ENCODE peak calls at places on chromosome 18, in ten cellular contexts. Q is prostate gland, X is cardiac fibroblast, K is esophagus squamous epithelium, V is HCT116, M is Caco-2, A is left lung, C is cardiac muscle cell, D is astrocyte of the cerebellum, P is upper lobe of left lung. Y is an unnamed sample.

GRCh38 chr18:32252461-32252860 is 62.6 kb downstream of the MEP1B start:
- DNase-seq in Q (no peak), D (no peak), P (no peak), A (no peak), X (no peak), V (no peak), K (no peak), C (no peak), M (no peak), Y (no peak)

GRCh38 chr18:63741769-63742168 is 33.4 kb upstream of the SERPINB7 start:
- DNase-seq in K (no peak), V (no peak), A (no peak), Q (no peak), C (no peak), M (no peak), D (no peak), P (no peak), X (peak; percentile 58), Y (no peak)

GRCh38 chr18:45355944-45356520 is 259.2 kb upstream of the SLC14A2 start:
- DNase-seq in V (no peak), K (no peak), M (no peak), Q (no peak), X (no peak), A (no peak), P (no peak), C (no peak), D (no peak), Y (no peak)

GRCh38 chr18:370753-371615 is 103.1 kb upstream of the THOC1 start:
- DNase-seq in P (no peak), D (no peak), M (no peak), V (no peak), X (no peak), K (no peak), C (no peak), Q (no peak), A (no peak), Y (no peak)

GRCh38 chr18:45412577-45412976 is 202.7 kb upstream of the SLC14A2 start:
- DNase-seq in Q (no peak), A (no peak), P (no peak), K (no peak), M (no peak), C (no peak), X (no peak), D (no peak), V (no peak), Y (peak; percentile 45)

GRCh38 chr18:48201952-48202898 is 207.0 kb downstream of the ZBTB7C start:
- DNase-seq in A (no peak), M (no peak), V (no peak), C (no peak), D (no peak), K (no peak), X (no peak), Q (no peak), P (no peak), Y (no peak)

GRCh38 chr18:63940008-63940407 is 9.1 kb upstream of the HMSD start:
- DNase-seq in M (no peak), P (no peak), X (no peak), D (no peak), K (no peak), C (no peak), V (no peak), Q (no peak), A (no peak), Y (no peak)

GRCh38 chr18:49025426-49025766 is 74.6 kb upstream of the SMAD7 start:
- DNase-seq in A (no peak), K (no peak), P (no peak), M (no peak), D (no peak), V (no peak), X (no peak), C (no peak), Q (no peak), Y (no peak)

GRCh38 chr18:26656944-26657536 is 108.7 kb upstream of the KCTD1 start:
- DNase-seq in P (peak; percentile 95), D (no peak), A (peak; percentile 79), C (peak; percentile 81), V (no peak), M (peak; percentile 36), Q (peak; percentile 75), X (peak; percentile 65), K (no peak), Y (no peak)

GRCh38 chr18:13973061-13973460 is 57.7 kb upstream of the MC2R start:
- DNase-seq in D (no peak), A (no peak), C (no peak), P (no peak), K (no peak), X (no peak), M (no peak), Q (no peak), V (no peak), Y (no peak)

GRCh38 chr18:27707201-27707600 is 469.7 kb downstream of the CDH2 start:
- DNase-seq in K (no peak), A (no peak), X (peak; percentile 50), D (no peak), M (no peak), V (no peak), C (no peak), Q (no peak), P (no peak), Y (no peak)

GRCh38 chr18:60372598-60372997 is at the start of gene MC4R:
- DNase-seq in M (peak; percentile 17), D (peak; percentile 68), K (no peak), X (peak; percentile 31), P (no peak), C (peak; percentile 89), Q (no peak), V (peak; percentile 48), A (peak; percentile 32), Y (no peak)
- H3K4me3 ChIP-seq in M (no peak within 1 kb of the TSS), D (peak within 1 kb of the TSS; percentile 15), K (no peak within 1 kb of the TSS), X (no peak within 1 kb of the TSS), P (no peak within 1 kb of the TSS), C (peak within 1 kb of the TSS; percentile 4), Q (no peak within 1 kb of the TSS), V (peak within 1 kb of the TSS; percentile 17), A (no peak within 1 kb of the TSS), Y (peak within 1 kb of the TSS; percentile 22)

DNA sequence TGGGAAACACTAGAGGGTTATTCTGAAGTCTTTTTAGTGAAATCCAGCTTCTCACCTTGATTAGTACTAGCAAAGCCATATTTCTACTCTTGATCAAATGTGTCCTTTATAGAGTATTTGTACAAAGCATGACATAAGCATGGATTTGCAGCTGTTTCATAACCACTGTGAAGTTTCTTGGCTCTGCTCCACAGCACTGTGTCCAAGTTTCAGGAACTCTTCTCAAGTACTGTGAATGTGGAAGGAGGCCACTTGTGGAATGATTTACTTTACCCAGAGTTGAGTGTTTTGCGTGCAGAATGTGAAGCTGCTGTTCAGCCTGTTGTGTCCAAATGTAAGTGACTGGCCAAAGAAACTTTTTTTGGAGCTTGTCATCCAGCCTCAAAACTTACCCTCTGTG is 16.2 kb upstream of the MAPRE2 start:
- DNase-seq in A (peak; percentile 73), C (no peak), X (peak; percentile 72), M (no peak), K (no peak), P (no peak), D (peak; percentile 86), V (no peak), Q (peak; percentile 34), Y (no peak)
- H3K4me3 ChIP-seq in A (no peak overlapping the region), C (no peak overlapping the region), X (no peak overlapping the region), M (no peak overlapping the region), K (no peak overlapping the region), P (no peak overlapping the region), D (no peak overlapping the region), V (no peak overlapping the region), Q (no peak overlapping the region), Y (no peak overlapping the region)

GRCh38 chr18:11658989-11659388 is 30.1 kb upstream of the GNAL start:
- DNase-seq in C (no peak), V (no peak), K (no peak), M (no peak), Q (no peak), X (peak; percentile 4), D (no peak), P (no peak), A (peak; percentile 52), Y (peak; percentile 45)

GRCh38 chr18:11657152-11657551 is 31.9 kb upstream of the GNAL start:
- DNase-seq in P (no peak), V (no peak), C (no peak), M (no peak), D (no peak), A (no peak), Q (no peak), K (no peak), X (no peak), Y (no peak)

GRCh38 chr18:11658019-11658418 is 31.0 kb upstream of the GNAL start:
- DNase-seq in Q (no peak), A (no peak), K (no peak), M (no peak), X (no peak), C (no peak), P (no peak), D (no peak), V (no peak), Y (no peak)

GRCh38 chr18:11655605-11655932 is 33.5 kb upstream of the GNAL start:
- DNase-seq in Q (no peak), X (no peak), M (no peak), A (no peak), V (no peak), P (no peak), C (no peak), D (no peak), K (no peak), Y (no peak)

DNA sequence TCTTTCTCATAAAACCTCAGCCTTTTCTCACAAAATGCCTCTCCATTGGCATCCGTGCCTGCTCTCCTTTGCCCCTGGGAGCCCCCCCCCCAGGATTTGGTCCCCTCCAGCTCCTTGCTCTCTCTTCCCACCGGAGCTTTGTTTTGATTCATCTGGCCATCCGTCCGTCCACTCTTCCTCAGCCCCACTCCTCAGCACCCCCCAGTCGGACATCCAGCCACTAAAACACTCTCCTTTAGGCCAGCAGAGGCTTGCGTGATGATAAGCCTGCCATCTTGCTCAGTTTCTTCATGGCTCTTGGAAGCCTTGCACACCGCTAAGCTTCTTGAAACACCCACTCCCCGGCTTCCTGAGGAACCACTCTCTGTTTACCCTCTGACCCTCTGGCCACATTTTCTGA is 31.5 kb upstream of the GNAL start:
- DNase-seq in K (no peak), A (no peak), D (no peak), M (no peak), V (no peak), Q (no peak), C (no peak), X (no peak), P (no peak), Y (no peak)
- H3K4me3 ChIP-seq in K (no peak overlapping the region), A (no peak overlapping the region), D (no peak overlapping the region), M (no peak overlapping the region), V (no peak overlapping the region), Q (no peak overlapping the region), C (no peak overlapping the region), X (no peak overlapping the region), P (no peak overlapping the region), Y (no peak overlapping the region)

DNA sequence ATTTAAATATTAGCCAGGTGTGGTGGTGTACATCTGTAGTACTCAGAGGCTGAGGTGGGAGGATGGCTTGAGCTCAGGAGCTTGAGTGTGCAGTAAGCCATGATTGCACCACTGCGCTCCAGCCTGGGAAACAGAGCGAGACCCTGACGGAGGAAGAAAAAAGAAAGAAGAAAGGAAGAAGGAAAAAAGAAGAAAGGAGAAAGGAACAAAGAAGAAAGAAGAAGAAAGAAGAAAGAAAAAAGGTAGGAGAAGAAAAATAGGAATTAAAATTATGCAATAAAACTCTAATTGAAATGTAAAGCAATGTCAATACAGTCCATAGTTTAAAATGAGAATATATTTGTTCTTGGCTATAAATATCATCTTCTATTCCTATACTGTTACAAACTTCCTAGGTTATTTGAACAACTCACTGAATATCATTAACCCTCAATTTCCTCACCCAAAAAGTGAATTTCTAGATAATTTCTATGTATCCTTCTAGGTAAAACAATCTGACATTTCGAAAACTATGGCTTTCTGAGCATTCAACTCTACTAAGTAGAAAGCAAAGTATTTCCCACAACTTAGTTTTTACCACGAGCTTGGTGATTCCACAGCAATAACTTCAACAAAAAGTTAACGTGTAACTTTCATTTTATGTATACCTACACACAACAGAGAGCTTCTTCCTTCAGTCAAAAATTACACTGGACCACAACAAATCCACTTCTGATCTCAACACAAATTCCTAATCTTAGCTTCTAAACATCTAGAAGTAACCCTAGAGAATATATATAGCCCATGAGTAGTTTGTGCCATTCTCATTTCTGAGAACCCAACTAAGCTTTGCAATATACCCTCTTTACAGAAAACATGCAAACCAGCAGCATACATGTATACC is 19.7 kb downstream of the LPIN2 start:
- DNase-seq in K (no peak), A (no peak), D (no peak), C (no peak), V (no peak), M (no peak), X (no peak), Q (no peak), P (no peak), Y (no peak)
- H3K4me3 ChIP-seq in K (no peak overlapping the region), A (no peak overlapping the region), D (no peak overlapping the region), C (no peak overlapping the region), V (no peak overlapping the region), M (no peak overlapping the region), X (no peak overlapping the region), Q (no peak overlapping the region), P (no peak overlapping the region), Y (no peak overlapping the region)

Y was measured in keratinocyte.